ENCODE peak calls at places on chromosomes 4 and X, in seven cellular contexts. B, Y, D, G, H, A and Q are unnamed samples.

GRCh38 chr4:3657917-3658913 is 108.0 kb upstream of the ADRA2C start:
- DNase-seq in B (peak), Y (peak), D (peak), G (no peak), H (no peak), A (no peak), Q (no peak)

GRCh38 chr4:10456270-10457254 is 664 bp downstream of the ZNF518B start:
- DNase-seq in B (peak), Y (peak), D (peak), G (peak), H (peak), A (peak), Q (peak)

GRCh38 chrX:74147439-74147838 is 156.5 kb upstream of the ZCCHC13 start:
- DNase-seq in B (no peak), Y (no peak), D (no peak), G (no peak), H (no peak), A (no peak), Q (no peak)

GRCh38 chrX:107445636-107446035 is 3.8 kb upstream of the FRMPD3 start:
- DNase-seq in B (no peak), Y (no peak), D (no peak), G (no peak), H (no peak), A (no peak), Q (no peak)

GRCh38 chr4:960140-960735 is 13.1 kb downstream of the DGKQ start:
- DNase-seq in B (no peak), Y (no peak), D (no peak), G (no peak), H (no peak), A (no peak), Q (no peak)

GRCh38 chrX:129318375-129318774 is 204.9 kb downstream of the SMARCA1 start:
- DNase-seq in B (no peak), Y (peak), D (peak), G (peak), H (peak), A (no peak), Q (peak)

GRCh38 chrX:74277320-74277719 is 26.7 kb upstream of the ZCCHC13 start:
- DNase-seq in B (no peak), Y (no peak), D (no peak), G (no peak), H (no peak), A (no peak), Q (peak)

GRCh38 chr4:105433421-105433820 is 40.4 kb downstream of the PPA2 start:
- DNase-seq in B (no peak), Y (no peak), D (no peak), G (no peak), H (no peak), A (no peak), Q (no peak)

GRCh38 chr4:77203380-77204197 is 46.6 kb downstream of the CCNG2 start:
- DNase-seq in B (peak), Y (peak), D (peak), G (peak), H (peak), A (peak), Q (peak)

GRCh38 chr4:52870225-52870624 is 8.1 kb downstream of the RASL11B start:
- DNase-seq in B (peak), Y (no peak), D (no peak), G (no peak), H (no peak), A (no peak), Q (no peak)

GRCh38 chr4:138037716-138038115 is 204.4 kb downstream of the SLC7A11 start:
- DNase-seq in B (no peak), Y (peak), D (peak), G (no peak), H (no peak), A (no peak), Q (no peak)

GRCh38 chrX:93354651-93355050 is 318.7 kb downstream of the NAP1L3 start:
- DNase-seq in B (no peak), Y (no peak), D (no peak), G (no peak), H (no peak), A (no peak), Q (no peak)

GRCh38 chrX:56975611-56976010 is 19.7 kb downstream of the SPIN3 start:
- DNase-seq in B (no peak), Y (peak), D (peak), G (no peak), H (peak), A (no peak), Q (no peak)

GRCh38 chr4:83535520-83535944 is 376 bp upstream of the GPAT3 start:
- DNase-seq in B (peak), Y (peak), D (peak), G (peak), H (peak), A (no peak), Q (peak)

GRCh38 chrX:27336466-27337091 is 126.6 kb downstream of the PPP4R3C start:
- DNase-seq in B (no peak), Y (peak), D (peak), G (peak), H (peak), A (peak), Q (peak)

GRCh38 chrX:6052111-6052745 is 176.4 kb downstream of the NLGN4X start:
- DNase-seq in B (no peak), Y (no peak), D (no peak), G (no peak), H (peak), A (no peak), Q (no peak)

GRCh38 chr4:20944451-20944850 is 244.2 kb downstream of the PACRGL start:
- DNase-seq in B (no peak), Y (no peak), D (no peak), G (no peak), H (no peak), A (no peak), Q (no peak)

GRCh38 chr4:142473218-142473959 is 372.7 kb downstream of the INPP4B start:
- DNase-seq in B (peak), Y (peak), D (no peak), G (peak), H (peak), A (no peak), Q (peak)

GRCh38 chr4:88009871-88010270 is 2.4 kb downstream of the PKD2 start:
- DNase-seq in B (no peak), Y (peak), D (no peak), G (no peak), H (no peak), A (no peak), Q (no peak)

GRCh38 chr4:100469555-100469954 is 48.3 kb downstream of the EMCN start:
- DNase-seq in B (no peak), Y (no peak), D (no peak), G (no peak), H (no peak), A (no peak), Q (no peak)

GRCh38 chr4:39591290-39591689 is 47.4 kb downstream of the SMIM14 start:
- DNase-seq in B (no peak), Y (peak), D (peak), G (no peak), H (peak), A (no peak), Q (peak)

GRCh38 chr4:142336251-142336934 is 509.7 kb downstream of the INPP4B start:
- DNase-seq in B (no peak), Y (no peak), D (no peak), G (no peak), H (no peak), A (no peak), Q (no peak)

GRCh38 chr4:87677731-87678130 is 27.7 kb downstream of the DMP1 start:
- DNase-seq in B (peak), Y (no peak), D (no peak), G (peak), H (no peak), A (no peak), Q (no peak)

GRCh38 chr4:13454786-13455185 is 29.4 kb downstream of the RAB28 start:
- DNase-seq in B (no peak), Y (no peak), D (no peak), G (no peak), H (no peak), A (no peak), Q (no peak)

GRCh38 chr4:15144249-15144966 is 142.1 kb downstream of the CPEB2 start:
- DNase-seq in B (no peak), Y (no peak), D (no peak), G (no peak), H (no peak), A (no peak), Q (no peak)

GRCh38 chrX:112270991-112271390 is 188.4 kb upstream of the TRPC5 start:
- DNase-seq in B (no peak), Y (no peak), D (no peak), G (no peak), H (no peak), A (no peak), Q (no peak)

GRCh38 chr4:52853351-52853750 is 8.8 kb upstream of the RASL11B start:
- DNase-seq in B (no peak), Y (peak), D (peak), G (no peak), H (peak), A (no peak), Q (no peak)

GRCh38 chr4:54498661-54499111 is 159.1 kb upstream of the KIT start:
- DNase-seq in B (no peak), Y (peak), D (peak), G (no peak), H (peak), A (no peak), Q (no peak)

GRCh38 chr4:108512615-108513505 is 107.5 kb upstream of the RPL34 start:
- DNase-seq in B (peak), Y (peak), D (peak), G (peak), H (peak), A (peak), Q (peak)

GRCh38 chrX:42934020-42934701 is 156.2 kb upstream of the PPP1R2C start:
- DNase-seq in B (no peak), Y (no peak), D (peak), G (peak), H (no peak), A (no peak), Q (peak)

GRCh38 chr4:68877555-68877954 is 61.8 kb downstream of the UGT2B10 start:
- DNase-seq in B (no peak), Y (no peak), D (no peak), G (no peak), H (no peak), A (no peak), Q (peak)

GRCh38 chr4:140666889-140667614 is 89.1 kb downstream of the TBC1D9 start:
- DNase-seq in B (no peak), Y (no peak), D (no peak), G (peak), H (no peak), A (no peak), Q (no peak)

DNA sequence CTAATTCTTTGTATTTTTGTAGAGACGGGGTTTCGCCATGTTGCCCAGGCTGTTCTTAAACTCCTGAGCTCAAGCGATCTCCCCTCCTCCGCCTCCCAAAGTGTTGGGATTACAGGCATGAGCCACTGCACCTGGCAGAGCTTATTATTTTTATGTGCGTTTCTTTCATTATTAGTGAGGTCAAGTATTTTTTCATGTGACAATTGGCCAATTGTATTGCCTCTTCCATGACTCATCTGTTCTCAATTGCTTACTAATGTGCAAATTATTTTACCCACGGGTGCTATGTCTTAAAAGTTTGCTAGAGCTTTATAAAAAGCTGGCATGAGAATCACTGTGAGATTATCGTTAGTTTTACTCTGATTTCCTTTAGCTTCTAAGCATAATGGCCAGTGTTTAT is 13.0 kb upstream of the ARX start:
- DNase-seq in B (no peak), Y (peak), D (peak), G (no peak), H (peak), A (no peak), Q (no peak)
- H3K4me3 ChIP-seq in B (no peak), Y (no peak), D (no peak), G (no peak), H (no peak), A (no peak), Q (no peak)

GRCh38 chr4:184439386-184439785 is 35.0 kb downstream of the IRF2 start:
- DNase-seq in B (no peak), Y (no peak), D (no peak), G (no peak), H (no peak), A (no peak), Q (no peak)
- H3K4me3 ChIP-seq in B (no peak), Y (no peak), D (no peak), G (no peak), H (no peak), A (no peak), Q (no peak)

GRCh38 chr4:145058256-145058655 is 39.7 kb downstream of the ANAPC10 start:
- DNase-seq in B (no peak), Y (no peak), D (no peak), G (no peak), H (no peak), A (no peak), Q (no peak)
- H3K4me3 ChIP-seq in B (no peak), Y (no peak), D (no peak), G (no peak), H (no peak), A (no peak), Q (no peak)

DNA sequence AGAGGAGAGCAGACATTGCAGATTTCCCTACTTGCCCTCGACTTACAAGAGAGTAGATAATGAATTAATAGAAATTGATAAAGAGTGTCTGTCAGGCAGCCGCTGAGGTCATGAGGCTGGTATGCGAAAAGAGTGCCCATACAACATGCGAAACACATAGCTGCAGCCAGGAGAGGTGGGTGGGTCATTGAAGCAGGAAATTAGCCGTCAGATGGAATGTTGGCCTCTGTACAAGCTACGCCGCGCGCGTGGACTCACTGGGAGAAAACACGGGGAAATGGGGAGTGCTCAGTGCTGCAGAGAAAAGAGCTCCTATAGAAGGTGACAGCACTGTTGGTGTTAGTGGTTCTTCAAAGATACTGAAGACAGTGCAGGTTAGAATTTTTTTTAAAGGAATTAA is 125.1 kb downstream of the RAPGEF2 start:
- DNase-seq in B (peak), Y (peak), D (peak), G (no peak), H (peak), A (no peak), Q (peak)
- H3K4me3 ChIP-seq in B (peak), Y (peak), D (peak), G (no peak), H (peak), A (no peak), Q (no peak)

GRCh38 chrX:125293792-125294780 is 25.6 kb upstream of the TEX13C start:
- DNase-seq in B (no peak), Y (no peak), D (peak), G (peak), H (peak), A (no peak), Q (no peak)
- H3K4me3 ChIP-seq in B (no peak), Y (no peak), D (no peak), G (no peak), H (no peak), A (no peak), Q (no peak)

GRCh38 chrX:23376581-23376980 is 41.9 kb downstream of the PTCHD1 start:
- DNase-seq in B (no peak), Y (no peak), D (no peak), G (no peak), H (no peak), A (no peak), Q (no peak)
- H3K4me3 ChIP-seq in B (no peak), Y (no peak), D (no peak), G (no peak), H (no peak), A (no peak), Q (no peak)

DNA sequence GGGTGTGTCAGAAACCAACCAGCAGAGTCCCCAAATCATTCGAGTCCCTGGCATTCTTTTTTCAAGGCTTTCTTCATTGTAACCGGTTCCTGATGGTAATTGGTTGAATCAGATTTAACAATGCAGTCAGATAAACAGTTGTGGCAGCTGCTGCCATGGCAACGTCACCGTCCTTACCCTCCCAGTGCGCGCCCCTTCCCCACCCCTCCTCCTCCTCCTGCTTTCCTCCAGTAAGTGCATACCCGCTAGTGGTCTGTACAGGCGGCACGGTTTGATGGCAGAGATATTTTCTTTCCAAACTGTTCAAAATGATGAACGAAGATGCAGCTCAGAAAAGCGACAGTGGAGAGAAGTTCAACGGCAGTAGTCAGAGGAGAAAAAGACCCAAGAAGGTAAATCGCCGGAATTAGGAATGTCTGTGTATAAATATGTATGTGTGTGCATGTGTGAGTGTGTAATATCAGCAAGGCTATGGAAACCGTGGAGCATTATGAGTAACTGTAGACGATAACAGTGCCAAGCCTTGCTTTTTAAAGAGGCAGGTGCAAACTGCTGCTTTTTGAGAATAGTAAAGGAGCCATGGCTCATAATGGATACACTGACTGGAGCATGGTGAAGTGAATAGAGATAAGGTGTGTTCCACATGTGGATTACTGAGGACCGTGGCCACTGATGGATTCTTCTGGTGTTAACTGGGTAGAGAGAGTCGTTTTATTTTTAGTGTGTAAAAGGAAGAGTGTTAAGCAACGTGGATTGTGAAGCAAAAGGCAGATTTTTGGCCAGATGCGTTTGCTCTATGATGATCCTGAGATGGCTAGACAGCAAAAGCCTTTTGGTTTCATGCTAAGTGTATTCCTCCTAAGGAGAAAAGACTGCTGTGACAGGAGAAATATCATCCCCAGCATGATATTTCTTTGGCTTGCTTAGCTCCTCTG is at the start of gene ANK2:
- DNase-seq in B (no peak), Y (peak), D (no peak), G (no peak), H (no peak), A (no peak), Q (no peak)
- H3K4me3 ChIP-seq in B (peak), Y (no peak), D (no peak), G (no peak), H (no peak), A (no peak), Q (no peak)